ENCODE peak calls at places on chromosomes 4 and X, in four cellular contexts. One of them, this sample, is unnamed. For H3K4me1, the result is how much of the 10 kb centered on the place peaks cover.

GRCh38 chr4:89653012-89653411 is 183.9 kb downstream of the SNCA start:
- DNase-seq in GM23248: no peak
- DNase-seq in stomach: no peak
- DNase-seq in uterus: no peak
- DNase-seq in this sample: no peak

GRCh38 chrX:107448625-107449468 is 605 bp upstream of the FRMPD3 start:
- DNase-seq in GM23248: peak
- DNase-seq in stomach: no peak
- DNase-seq in uterus: no peak
- DNase-seq in this sample: no peak

GRCh38 chrX:107450823-107451509 is 1.5 kb downstream of the FRMPD3 start:
- DNase-seq in GM23248: peak
- DNase-seq in stomach: no peak
- DNase-seq in uterus: no peak
- DNase-seq in this sample: no peak

GRCh38 chr4:138053601-138054322 is 188.4 kb downstream of the SLC7A11 start:
- DNase-seq in GM23248: peak
- DNase-seq in stomach: no peak
- DNase-seq in uterus: peak
- DNase-seq in this sample: no peak

GRCh38 chr4:117637347-117637746 is 396.9 kb upstream of the NDST3 start:
- DNase-seq in GM23248: no peak
- DNase-seq in stomach: no peak
- DNase-seq in uterus: no peak
- DNase-seq in this sample: no peak

GRCh38 chr4:153541426-153542096 is 75.4 kb downstream of the TMEM131L start:
- DNase-seq in GM23248: peak
- DNase-seq in stomach: no peak
- DNase-seq in uterus: no peak
- DNase-seq in this sample: no peak

GRCh38 chrX:110241816-110242215 is 76.1 kb downstream of the AMMECR1 start:
- DNase-seq in GM23248: peak
- DNase-seq in stomach: peak
- DNase-seq in uterus: no peak
- DNase-seq in this sample: peak

GRCh38 chrX:70444326-70445196 is at the start of gene DLG3:
- DNase-seq in GM23248: peak
- DNase-seq in stomach: no peak
- DNase-seq in uterus: no peak
- DNase-seq in this sample: no peak

GRCh38 chr4:5638316-5638715 is 70.0 kb downstream of the EVC2 start:
- DNase-seq in GM23248: peak
- DNase-seq in stomach: no peak
- DNase-seq in uterus: no peak
- DNase-seq in this sample: no peak

GRCh38 chrX:46989548-46989947 is 77.3 kb downstream of the JADE3 start:
- DNase-seq in GM23248: no peak
- DNase-seq in stomach: no peak
- DNase-seq in uterus: no peak
- DNase-seq in this sample: no peak

GRCh38 chr4:83029688-83030087 is 5.3 kb upstream of the COPS4 start:
- DNase-seq in GM23248: no peak
- DNase-seq in stomach: no peak
- DNase-seq in uterus: no peak
- DNase-seq in this sample: no peak

GRCh38 chr4:26525136-26525535 is 34.9 kb upstream of the CCKAR start:
- DNase-seq in GM23248: peak
- DNase-seq in stomach: no peak
- DNase-seq in uterus: no peak
- DNase-seq in this sample: no peak

GRCh38 chrX:15985937-15986336 is 131.3 kb upstream of the AP1S2 start:
- DNase-seq in GM23248: no peak
- DNase-seq in stomach: no peak
- DNase-seq in uterus: no peak
- DNase-seq in this sample: no peak

GRCh38 chr4:173371292-173372192 is 788 bp downstream of the SAP30 start:
- DNase-seq in GM23248: peak
- DNase-seq in stomach: peak
- DNase-seq in uterus: peak
- DNase-seq in this sample: peak

GRCh38 chr4:8534601-8535000 is 45.6 kb upstream of the GPR78 start:
- DNase-seq in GM23248: no peak
- DNase-seq in stomach: no peak
- DNase-seq in uterus: no peak
- DNase-seq in this sample: no peak

GRCh38 chr4:8532245-8532781 is 47.9 kb upstream of the GPR78 start:
- DNase-seq in GM23248: no peak
- DNase-seq in stomach: no peak
- DNase-seq in uterus: no peak
- DNase-seq in this sample: no peak

GRCh38 chr4:8534129-8534528 is 46.1 kb upstream of the GPR78 start:
- DNase-seq in GM23248: no peak
- DNase-seq in stomach: peak
- DNase-seq in uterus: no peak
- DNase-seq in this sample: peak

GRCh38 chr4:8536467-8536866 is 43.7 kb upstream of the GPR78 start:
- DNase-seq in GM23248: no peak
- DNase-seq in stomach: no peak
- DNase-seq in uterus: no peak
- DNase-seq in this sample: no peak

GRCh38 chr4:8533274-8533865 is 46.8 kb upstream of the GPR78 start:
- DNase-seq in GM23248: no peak
- DNase-seq in stomach: no peak
- DNase-seq in uterus: no peak
- DNase-seq in this sample: no peak
- H3K4me1 ChIP-seq in GM23248: under half
- H3K4me1 ChIP-seq in stomach: under half
- H3K4me1 ChIP-seq in uterus: under half
- H3K4me1 ChIP-seq in this sample: under half

GRCh38 chr4:123256901-123257300 is 139.7 kb upstream of the SPRY1 start:
- DNase-seq in GM23248: no peak
- DNase-seq in stomach: no peak
- DNase-seq in uterus: no peak
- DNase-seq in this sample: no peak
- H3K4me1 ChIP-seq in GM23248: under half
- H3K4me1 ChIP-seq in stomach: under half
- H3K4me1 ChIP-seq in uterus: under half
- H3K4me1 ChIP-seq in this sample: under half

GRCh38 chr4:168618577-168619265 is 121.9 kb downstream of the PALLD start:
- DNase-seq in GM23248: peak
- DNase-seq in stomach: no peak
- DNase-seq in uterus: no peak
- DNase-seq in this sample: no peak
- H3K4me1 ChIP-seq in GM23248: half or more
- H3K4me1 ChIP-seq in stomach: under half
- H3K4me1 ChIP-seq in uterus: under half
- H3K4me1 ChIP-seq in this sample: under half

GRCh38 chr4:41548305-41548704 is 10.3 kb downstream of the LIMCH1 start:
- DNase-seq in GM23248: no peak
- DNase-seq in stomach: no peak
- DNase-seq in uterus: no peak
- DNase-seq in this sample: no peak
- H3K4me1 ChIP-seq in GM23248: under half
- H3K4me1 ChIP-seq in stomach: under half
- H3K4me1 ChIP-seq in uterus: under half
- H3K4me1 ChIP-seq in this sample: under half

This sample was measured in transverse colon.